ENCODE peak calls at places on chromosomes 6 and 20, in seven cellular contexts. V is AG09319; W is HTR-8/SVneo; P is EL; H is heart right ventricle; U is HEK293T; E is stimulated activated CD4-positive, alpha-beta T cell treated with anti-CD3 and anti-CD28 coated beads, TNF-alpha, amount 100 ng/mL, for 4 hours. Q is an unnamed sample.
A peak's percentile ranks its signal among the peaks of the same experiment; 100 is the strongest.

GRCh38 chr20:18986895-18987580 is 173.5 kb downstream of the SCP2D1 start:
- DNase-seq in V (no peak), W (no peak), P (no peak), H (no peak), U (no peak), E (no peak), Q (no peak)

GRCh38 chr20:44761423-44761822 is 15.8 kb downstream of the KCNK15 start:
- DNase-seq in V (no peak), W (no peak), P (peak; percentile 10), H (no peak), U (no peak), E (no peak), Q (no peak)

GRCh38 chr20:7272512-7272911 is 505.0 kb downstream of the BMP2 start:
- DNase-seq in V (no peak), W (no peak), P (no peak), H (no peak), U (no peak), E (no peak), Q (no peak)

GRCh38 chr20:62942456-62942855 is 4.5 kb downstream of the GID8 start:
- DNase-seq in V (no peak), W (no peak), P (no peak), H (no peak), U (no peak), E (no peak), Q (no peak)

GRCh38 chr20:50226093-50226974 is 35.7 kb downstream of the CEBPB start:
- DNase-seq in V (peak; percentile 39), W (peak; percentile 75), P (peak; percentile 62), H (no peak), U (no peak), E (no peak), Q (no peak)

GRCh38 chr6:125597411-125598253 is 151.8 kb upstream of the HEY2 start:
- DNase-seq in V (no peak), W (no peak), P (no peak), H (peak; percentile 66), U (no peak), E (no peak), Q (no peak)

GRCh38 chr6:14250573-14250972 is 133.0 kb downstream of the CD83 start:
- DNase-seq in V (no peak), W (no peak), P (no peak), H (no peak), U (no peak), E (no peak), Q (no peak)

GRCh38 chr20:37333848-37334318 is 12.1 kb upstream of the SRC start:
- DNase-seq in V (no peak), W (no peak), P (no peak), H (no peak), U (no peak), E (no peak), Q (no peak)

GRCh38 chr6:170253910-170254269 is 37.0 kb downstream of the DLL1 start:
- DNase-seq in V (no peak), W (no peak), P (no peak), H (no peak), U (no peak), E (no peak), Q (no peak)

Q was measured in putamen.